ENCODE peak calls at places on chromosome 2, in six cellular contexts. J is K562, O is HCT116, T is adrenal gland, U is mammary epithelial cell, I is cardiac muscle cell. Q is an unnamed sample. For H3K4me1, the result is how much of the 10 kb centered on the place peaks cover.

GRCh38 chr2:98072442-98072841 is 14.5 kb upstream of the VWA3B start:
- DNase-seq in U (no peak), T (no peak), I (no peak), O (no peak), J (no peak), Q (no peak)

GRCh38 chr2:237697586-237698337 is 70.4 kb downstream of the LRRFIP1 start:
- DNase-seq in I (peak), U (no peak), J (no peak), O (no peak), T (no peak), Q (peak)

GRCh38 chr2:67057901-67058703 is 339.0 kb upstream of the ETAA1 start:
- DNase-seq in T (peak), I (peak), O (no peak), U (peak), J (no peak), Q (no peak)

GRCh38 chr2:160869411-160869810 is 290.8 kb upstream of the TANK start:
- DNase-seq in O (no peak), T (no peak), J (no peak), I (peak), U (peak), Q (no peak)

GRCh38 chr2:206004004-206004693 is 81.8 kb downstream of the INO80D start:
- DNase-seq in I (peak), J (peak), U (no peak), T (no peak), O (peak), Q (no peak)

GRCh38 chr2:61905372-61906186 is at the start of gene COMMD1:
- DNase-seq in T (peak), U (peak), I (peak), J (peak), O (no peak), Q (peak)

GRCh38 chr2:239192975-239193374 is 207.8 kb downstream of the HDAC4 start:
- DNase-seq in J (no peak), U (no peak), I (no peak), T (peak), O (no peak), Q (no peak)

GRCh38 chr2:163551974-163552373 is 183.8 kb downstream of the FIGN start:
- DNase-seq in J (no peak), I (no peak), U (peak), O (no peak), T (no peak), Q (no peak)

GRCh38 chr2:134206573-134206972 is 47.3 kb upstream of the MGAT5 start:
- DNase-seq in I (peak), J (no peak), O (no peak), T (no peak), U (peak), Q (no peak)

GRCh38 chr2:223488814-223489213 is 113.3 kb downstream of the SCG2 start:
- DNase-seq in U (peak), O (no peak), J (peak), I (peak), T (peak), Q (no peak)

GRCh38 chr2:191539068-191539467 is 138.9 kb upstream of the NABP1 start:
- DNase-seq in O (peak), I (peak), U (no peak), T (no peak), J (peak), Q (no peak)

GRCh38 chr2:19362652-19363473 is 4.4 kb upstream of the OSR1 start:
- DNase-seq in I (peak), J (peak), O (peak), T (peak), U (peak), Q (peak)

GRCh38 chr2:112301171-112301584 is 25.8 kb downstream of the ZC3H6 start:
- DNase-seq in I (peak), O (no peak), J (no peak), T (no peak), U (peak), Q (no peak)

GRCh38 chr2:177708660-177709328 is 316.2 kb downstream of the AGPS start:
- DNase-seq in U (no peak), O (no peak), J (no peak), I (no peak), T (no peak), Q (no peak)

GRCh38 chr2:11160731-11161455 is 5.6 kb downstream of the SLC66A3 start:
- DNase-seq in T (no peak), J (no peak), U (no peak), I (no peak), O (no peak), Q (no peak)

GRCh38 chr2:109455731-109456691 is 157.8 kb downstream of the SEPTIN10 start:
- DNase-seq in I (no peak), O (no peak), J (no peak), T (no peak), U (no peak), Q (peak)

GRCh38 chr2:212940816-212941215 is 210.6 kb downstream of the IKZF2 start:
- DNase-seq in T (no peak), O (peak), J (no peak), I (peak), U (peak), Q (no peak)

GRCh38 chr2:8438996-8439395 is 242.9 kb upstream of the ID2 start:
- DNase-seq in O (no peak), U (no peak), J (no peak), T (no peak), I (no peak), Q (no peak)

GRCh38 chr2:216695401-216695821 is at the start of gene IGFBP5:
- DNase-seq in I (peak), U (no peak), O (no peak), T (peak), J (no peak), Q (peak)

DNA sequence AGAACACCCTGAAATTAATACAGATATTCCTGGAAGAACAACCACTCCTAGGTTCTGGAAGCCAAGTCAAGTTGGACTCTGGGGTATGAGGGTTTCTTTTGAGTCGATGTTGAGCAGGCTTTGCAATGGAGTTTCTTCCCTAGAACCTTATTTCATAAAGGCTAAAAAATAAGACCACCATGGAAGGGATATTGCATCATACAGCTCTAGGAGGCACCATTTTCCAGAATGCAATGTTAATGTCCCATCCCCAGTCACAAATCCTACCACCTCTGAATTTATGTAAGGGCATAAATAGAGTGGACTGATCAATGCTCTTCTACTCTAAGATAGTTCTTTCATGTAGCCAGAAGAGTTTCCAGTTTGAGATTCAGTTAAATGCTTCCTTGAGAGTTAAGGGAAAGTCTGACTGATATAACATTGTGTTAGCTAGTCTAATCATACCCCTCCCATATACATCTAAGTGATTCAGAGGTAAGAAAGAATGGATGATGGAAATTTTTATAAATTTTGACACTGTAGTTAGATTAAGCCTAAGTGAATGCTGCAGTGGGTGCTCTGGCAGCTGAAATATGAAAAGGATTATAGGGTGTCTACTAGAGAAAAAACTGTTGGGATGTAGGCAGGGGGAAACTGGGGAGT is 22.0 kb downstream of the ARHGAP15 start:
- DNase-seq in U (no peak), I (no peak), T (no peak), J (no peak), O (no peak), Q (no peak)
- H3K4me1 ChIP-seq in U (under half), I (under half), T (under half), J (under half), O (under half), Q (under half)

DNA sequence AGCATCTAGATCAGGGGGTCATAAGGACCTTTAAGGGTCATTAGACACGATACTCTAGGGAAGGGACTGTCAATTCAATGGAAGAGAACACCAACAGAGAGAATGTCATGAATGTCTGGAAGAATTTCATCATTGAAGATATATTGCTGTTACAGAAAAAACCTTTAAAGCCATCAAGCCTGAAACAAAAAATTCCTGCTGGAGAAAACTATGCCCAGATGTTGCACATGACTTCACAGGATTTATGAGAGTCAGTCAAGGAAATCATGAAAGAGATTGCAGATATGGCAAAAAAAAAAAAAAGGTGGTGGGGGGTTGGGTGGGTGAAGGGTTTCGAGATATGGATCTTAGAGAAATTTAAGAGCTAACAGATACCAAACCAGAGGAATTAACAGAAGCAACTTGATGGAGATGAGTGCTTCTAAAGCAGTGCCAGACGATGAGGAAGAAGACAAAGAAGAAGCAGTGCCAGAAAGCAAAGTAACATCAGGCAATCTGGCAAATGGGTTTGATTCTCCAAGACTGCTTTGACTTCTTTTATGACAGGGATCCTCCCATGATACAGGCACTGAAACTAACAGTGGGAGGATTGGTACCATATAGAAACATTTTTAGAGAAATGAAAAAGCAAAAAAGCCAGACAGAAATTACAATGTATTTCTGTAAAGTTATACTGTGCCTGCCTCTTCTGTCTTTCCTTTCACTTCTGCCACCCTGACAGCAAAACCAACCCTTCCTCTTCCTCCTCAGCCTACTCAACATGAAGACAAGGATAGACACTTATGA is 28.5 kb downstream of the MAP4K3 start:
- DNase-seq in O (no peak), U (no peak), J (no peak), I (no peak), T (no peak), Q (no peak)
- H3K4me1 ChIP-seq in O (under half), U (under half), J (under half), I (half or more), T (under half), Q (under half)

DNA sequence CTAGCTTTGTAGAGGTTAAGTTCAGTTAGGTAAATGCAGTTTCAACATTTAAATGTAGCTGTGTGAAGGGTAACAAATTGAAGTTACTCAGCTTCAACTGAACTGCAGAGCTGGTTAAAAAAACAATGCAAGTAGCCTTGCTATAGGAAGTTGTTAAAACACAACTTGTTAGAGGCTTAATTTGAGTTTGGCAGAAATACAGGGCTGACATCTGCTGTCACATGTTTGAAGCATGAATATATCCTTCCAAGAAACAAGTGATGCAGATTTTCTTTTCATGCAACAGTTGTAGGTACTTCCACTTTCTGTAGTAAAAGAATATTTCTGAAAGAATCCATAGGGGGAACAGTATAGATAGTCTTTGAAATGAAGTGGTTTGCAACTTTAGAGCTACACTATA is 208.7 kb upstream of the RASGRP3 start:
- DNase-seq in O (no peak), J (no peak), T (no peak), I (peak), U (peak), Q (no peak)
- H3K4me1 ChIP-seq in O (under half), J (under half), T (under half), I (under half), U (under half), Q (under half)

DNA sequence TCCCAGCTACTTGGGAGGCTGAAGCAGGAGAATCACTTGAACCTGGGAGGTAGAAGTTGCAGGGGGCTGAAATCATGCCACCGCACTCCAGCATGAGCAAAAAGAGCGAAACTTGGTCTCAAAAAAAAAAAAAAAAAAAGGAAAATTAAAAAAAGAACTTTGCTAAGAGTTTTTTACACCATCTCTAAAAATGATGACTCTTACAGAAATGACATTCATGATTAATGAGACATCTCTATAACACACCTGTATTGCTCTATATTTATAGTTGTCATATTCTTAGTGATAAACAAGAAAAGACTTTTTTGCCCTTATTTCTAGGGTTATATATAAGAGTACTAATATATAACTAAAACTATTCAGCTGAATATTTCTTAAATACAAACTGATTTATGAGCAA is 34.4 kb downstream of the ANKRD44 start:
- DNase-seq in O (no peak), U (no peak), T (no peak), J (no peak), I (no peak), Q (no peak)
- H3K4me1 ChIP-seq in O (under half), U (under half), T (under half), J (under half), I (under half), Q (under half)

Q was measured in upper lobe of right lung.